ENCODE peak calls at places on chromosomes 12 and 14, in six cellular contexts. One of them, this sample, is unnamed.

GRCh38 chr12:22230280-22230794 is 104.2 kb downstream of the ST8SIA1 start:
- DNase-seq in H9: no peak
- DNase-seq in trophoblast cell: no peak
- DNase-seq in fibroblast of lung: peak; percentile 79
- DNase-seq in SK-N-SH: no peak
- DNase-seq in GM23338: no peak
- DNase-seq in this sample: no peak

GRCh38 chr12:93247313-93248057 is 130.2 kb upstream of the NUDT4 start:
- DNase-seq in H9: no peak
- DNase-seq in trophoblast cell: no peak
- DNase-seq in fibroblast of lung: peak; percentile 49
- DNase-seq in SK-N-SH: no peak
- DNase-seq in GM23338: no peak
- DNase-seq in this sample: no peak

GRCh38 chr14:93085916-93086315 is 29.8 kb downstream of the ITPK1 start:
- DNase-seq in H9: peak; percentile 62
- DNase-seq in trophoblast cell: no peak
- DNase-seq in fibroblast of lung: peak; percentile 42
- DNase-seq in SK-N-SH: no peak
- DNase-seq in GM23338: peak; percentile 64
- DNase-seq in this sample: no peak

GRCh38 chr12:14194572-14194971 is 170.9 kb upstream of the ATF7IP start:
- DNase-seq in H9: no peak
- DNase-seq in trophoblast cell: no peak
- DNase-seq in fibroblast of lung: no peak
- DNase-seq in SK-N-SH: no peak
- DNase-seq in GM23338: peak; percentile 22
- DNase-seq in this sample: no peak

GRCh38 chr12:127628655-127629054 is 638.3 kb upstream of the TMEM132C start:
- DNase-seq in H9: no peak
- DNase-seq in trophoblast cell: no peak
- DNase-seq in fibroblast of lung: peak; percentile 94
- DNase-seq in SK-N-SH: no peak
- DNase-seq in GM23338: no peak
- DNase-seq in this sample: no peak

GRCh38 chr12:57781241-57781640 is 1.3 kb upstream of the TSFM start:
- DNase-seq in H9: no peak
- DNase-seq in trophoblast cell: no peak
- DNase-seq in fibroblast of lung: no peak
- DNase-seq in SK-N-SH: no peak
- DNase-seq in GM23338: no peak
- DNase-seq in this sample: no peak

GRCh38 chr14:102949062-102949800 is 26.8 kb downstream of the AMN start:
- DNase-seq in H9: no peak
- DNase-seq in trophoblast cell: peak; percentile 44
- DNase-seq in fibroblast of lung: peak; percentile 22
- DNase-seq in SK-N-SH: no peak
- DNase-seq in GM23338: no peak
- DNase-seq in this sample: peak; percentile 94

GRCh38 chr14:49868720-49869114 is 16.1 kb upstream of the NEMF start:
- DNase-seq in H9: no peak
- DNase-seq in trophoblast cell: no peak
- DNase-seq in fibroblast of lung: no peak
- DNase-seq in SK-N-SH: no peak
- DNase-seq in GM23338: no peak
- DNase-seq in this sample: peak; percentile 83

GRCh38 chr14:21526672-21527319 is 650 bp upstream of the SALL2 start:
- DNase-seq in H9: peak; percentile 86
- DNase-seq in trophoblast cell: no peak
- DNase-seq in fibroblast of lung: no peak
- DNase-seq in SK-N-SH: no peak
- DNase-seq in GM23338: peak; percentile 97
- DNase-seq in this sample: peak; percentile 65

GRCh38 chr12:123617144-123617543 is 15.2 kb downstream of the DDX55 start:
- DNase-seq in H9: no peak
- DNase-seq in trophoblast cell: no peak
- DNase-seq in fibroblast of lung: no peak
- DNase-seq in SK-N-SH: no peak
- DNase-seq in GM23338: no peak
- DNase-seq in this sample: no peak

GRCh38 chr12:123617580-123617979 is 15.7 kb downstream of the DDX55 start:
- DNase-seq in H9: peak; percentile 35
- DNase-seq in trophoblast cell: no peak
- DNase-seq in fibroblast of lung: no peak
- DNase-seq in SK-N-SH: no peak
- DNase-seq in GM23338: no peak
- DNase-seq in this sample: no peak

GRCh38 chr12:123621101-123621500 is 12.4 kb downstream of the EIF2B1 start:
- DNase-seq in H9: no peak
- DNase-seq in trophoblast cell: no peak
- DNase-seq in fibroblast of lung: no peak
- DNase-seq in SK-N-SH: no peak
- DNase-seq in GM23338: no peak
- DNase-seq in this sample: no peak

DNA sequence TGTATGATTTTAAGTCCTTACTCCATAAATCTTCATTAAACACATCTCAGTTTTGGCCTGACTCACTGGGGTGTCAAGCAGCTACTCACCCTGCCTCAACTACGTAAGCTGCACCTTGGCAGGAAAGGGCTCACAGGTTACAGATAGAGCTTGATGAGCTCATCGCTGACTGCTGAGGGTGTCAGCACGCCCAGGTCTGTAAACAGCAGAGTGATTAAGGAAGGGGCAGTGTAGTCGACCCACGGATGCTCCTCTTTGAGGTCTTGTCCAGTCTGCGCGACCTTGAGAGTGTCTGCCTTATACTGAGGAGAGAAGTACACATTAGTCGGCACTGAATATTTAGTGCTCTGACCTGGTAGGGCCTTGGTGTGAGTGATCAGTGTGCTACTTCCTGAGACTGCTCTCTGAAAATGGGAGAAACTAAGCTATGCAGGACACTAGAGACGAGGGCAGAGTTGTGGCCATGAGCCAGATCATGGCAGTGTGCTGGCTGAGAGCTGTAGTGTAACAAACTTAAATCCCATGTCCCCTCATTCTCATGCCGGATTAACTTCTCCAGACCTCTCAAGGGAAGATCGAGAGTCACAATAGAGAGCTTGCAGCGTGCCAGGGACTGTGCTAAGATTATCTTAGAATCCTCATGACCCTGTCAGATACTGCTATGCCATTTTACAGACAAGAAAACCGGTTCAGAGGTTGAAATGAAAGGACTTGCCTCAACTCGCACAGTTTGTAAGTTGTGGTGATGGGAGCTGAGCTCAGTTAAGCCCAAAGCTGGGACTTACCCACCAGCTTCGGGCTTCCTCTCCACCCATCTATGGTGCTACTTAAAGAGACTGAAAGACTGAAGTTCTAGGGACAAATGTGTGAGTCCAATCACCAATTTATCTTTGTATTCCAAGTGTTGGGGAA is 11.6 kb downstream of the EIF2B1 start:
- DNase-seq in H9: no peak
- DNase-seq in trophoblast cell: no peak
- DNase-seq in fibroblast of lung: no peak
- DNase-seq in SK-N-SH: no peak
- DNase-seq in GM23338: no peak
- DNase-seq in this sample: no peak
- H3K4me2 ChIP-seq in H9: no peak overlapping the region
- H3K4me2 ChIP-seq in trophoblast cell: no peak overlapping the region
- H3K4me2 ChIP-seq in fibroblast of lung: no peak overlapping the region
- H3K4me2 ChIP-seq in SK-N-SH: no peak overlapping the region
- H3K4me2 ChIP-seq in GM23338: no peak overlapping the region
- H3K4me2 ChIP-seq in this sample: no peak overlapping the region

DNA sequence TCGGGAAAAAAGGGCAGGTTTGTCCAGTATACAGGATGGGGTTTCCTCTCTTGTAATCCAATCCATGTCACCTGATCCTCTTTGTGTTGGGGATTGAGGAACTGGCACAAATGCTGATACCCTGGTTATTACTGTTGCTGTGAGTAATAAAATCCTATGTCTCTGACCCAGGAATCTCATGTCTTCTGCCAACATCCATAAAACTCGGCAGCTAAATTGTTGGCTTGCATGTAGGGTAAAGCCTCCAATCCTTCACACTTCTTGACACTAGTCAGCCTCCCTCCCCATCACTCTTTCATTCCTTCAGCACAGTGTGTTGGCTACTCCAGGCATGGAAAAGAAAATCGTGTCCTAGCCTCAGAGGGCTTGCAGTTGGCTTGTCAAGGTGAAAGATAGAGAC is 9.2 kb upstream of the NOS1 start:
- DNase-seq in H9: no peak
- DNase-seq in trophoblast cell: no peak
- DNase-seq in fibroblast of lung: no peak
- DNase-seq in SK-N-SH: no peak
- DNase-seq in GM23338: no peak
- DNase-seq in this sample: no peak
- H3K27me3 ChIP-seq in H9: no peaks in the 10 kb centered on the region
- H3K27me3 ChIP-seq in trophoblast cell: no peaks in the 10 kb centered on the region
- H3K27me3 ChIP-seq in fibroblast of lung: no peaks in the 10 kb centered on the region
- H3K27me3 ChIP-seq in SK-N-SH: no peaks in the 10 kb centered on the region
- H3K27me3 ChIP-seq in GM23338: no peaks in the 10 kb centered on the region
- H3K27me3 ChIP-seq in this sample: no peaks in the 10 kb centered on the region

GRCh38 chr14:61609885-61610284 is 85.4 kb upstream of the HIF1A start:
- DNase-seq in H9: no peak
- DNase-seq in trophoblast cell: peak; percentile 62
- DNase-seq in fibroblast of lung: peak; percentile 54
- DNase-seq in SK-N-SH: no peak
- DNase-seq in GM23338: peak; percentile 58
- DNase-seq in this sample: no peak

GRCh38 chr14:61610900-61611299 is 84.4 kb upstream of the HIF1A start:
- DNase-seq in H9: no peak
- DNase-seq in trophoblast cell: no peak
- DNase-seq in fibroblast of lung: no peak
- DNase-seq in SK-N-SH: no peak
- DNase-seq in GM23338: no peak
- DNase-seq in this sample: no peak

GRCh38 chr14:61607570-61608244 is 87.6 kb upstream of the HIF1A start:
- DNase-seq in H9: peak; percentile 47
- DNase-seq in trophoblast cell: no peak
- DNase-seq in fibroblast of lung: no peak
- DNase-seq in SK-N-SH: peak; percentile 66
- DNase-seq in GM23338: peak; percentile 46
- DNase-seq in this sample: peak; percentile 66

GRCh38 chr14:61608245-61609142 is 86.8 kb upstream of the HIF1A start:
- DNase-seq in H9: no peak
- DNase-seq in trophoblast cell: no peak
- DNase-seq in fibroblast of lung: peak; percentile 86
- DNase-seq in SK-N-SH: peak; percentile 52
- DNase-seq in GM23338: no peak
- DNase-seq in this sample: no peak

GRCh38 chr14:61609143-61609851 is 86.0 kb upstream of the HIF1A start:
- DNase-seq in H9: peak; percentile 76
- DNase-seq in trophoblast cell: peak; percentile 77
- DNase-seq in fibroblast of lung: peak; percentile 82
- DNase-seq in SK-N-SH: peak; percentile 50
- DNase-seq in GM23338: peak; percentile 84
- DNase-seq in this sample: no peak
- H2AFZ ChIP-seq in H9: no peak overlapping the region
- H2AFZ ChIP-seq in trophoblast cell: no peak overlapping the region
- H2AFZ ChIP-seq in fibroblast of lung: no peak overlapping the region
- H2AFZ ChIP-seq in SK-N-SH: peak overlapping the region; percentile 48
- H2AFZ ChIP-seq in GM23338: no peak overlapping the region
- H2AFZ ChIP-seq in this sample: no peak overlapping the region

DNA sequence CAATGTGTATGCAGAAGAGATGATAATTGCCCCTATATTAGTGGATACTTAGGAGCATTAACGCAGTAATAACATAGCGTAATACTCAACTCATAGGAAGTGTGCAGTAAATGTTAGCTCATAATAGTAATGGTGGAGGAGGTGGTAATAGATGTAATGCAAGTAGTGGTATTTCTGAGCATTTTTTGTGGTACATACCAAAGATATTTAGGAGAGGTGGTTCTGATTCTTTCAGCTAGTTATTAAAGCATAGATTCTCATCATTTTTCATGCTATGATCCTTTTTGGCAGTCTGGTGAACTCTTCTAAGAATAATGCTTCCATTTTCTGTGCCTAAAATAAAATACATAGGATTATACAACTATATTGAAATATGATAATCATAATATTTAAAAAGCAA is 233.2 kb downstream of the PTPRO start:
- DNase-seq in H9: no peak
- DNase-seq in trophoblast cell: peak; percentile 16
- DNase-seq in fibroblast of lung: peak; percentile 54
- DNase-seq in SK-N-SH: no peak
- DNase-seq in GM23338: no peak
- DNase-seq in this sample: no peak
- H3K4me2 ChIP-seq in H9: no peak overlapping the region
- H3K4me2 ChIP-seq in trophoblast cell: no peak overlapping the region
- H3K4me2 ChIP-seq in fibroblast of lung: no peak overlapping the region
- H3K4me2 ChIP-seq in SK-N-SH: no peak overlapping the region
- H3K4me2 ChIP-seq in GM23338: no peak overlapping the region
- H3K4me2 ChIP-seq in this sample: no peak overlapping the region

DNA sequence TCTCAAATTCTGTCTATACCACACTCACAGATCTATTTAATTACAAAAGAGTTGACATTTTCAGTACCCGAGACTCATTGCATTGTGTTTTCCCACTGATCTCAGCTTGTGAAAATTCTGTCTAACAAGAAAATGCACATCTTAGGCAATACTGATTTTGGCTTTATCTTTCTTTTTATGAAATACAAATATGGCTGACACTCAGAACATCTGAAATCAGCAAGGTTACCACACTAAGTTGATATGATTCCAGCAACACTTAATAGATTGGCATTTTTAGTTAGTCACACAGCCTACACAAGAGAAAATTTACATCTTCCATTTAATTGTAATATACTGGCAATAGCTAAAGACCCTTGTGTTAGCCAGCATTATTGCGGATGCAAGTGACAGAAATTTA is 40.3 kb downstream of the PEX5 start:
- DNase-seq in H9: no peak
- DNase-seq in trophoblast cell: no peak
- DNase-seq in fibroblast of lung: no peak
- DNase-seq in SK-N-SH: no peak
- DNase-seq in GM23338: no peak
- DNase-seq in this sample: no peak
- H3K27me3 ChIP-seq in H9: no peaks in the 10 kb centered on the region
- H3K27me3 ChIP-seq in trophoblast cell: no peaks in the 10 kb centered on the region
- H3K27me3 ChIP-seq in fibroblast of lung: no peaks in the 10 kb centered on the region
- H3K27me3 ChIP-seq in SK-N-SH: no peaks in the 10 kb centered on the region
- H3K27me3 ChIP-seq in GM23338: no peaks in the 10 kb centered on the region
- H3K27me3 ChIP-seq in this sample: peaks cover 2% of the 10 kb centered on the region

DNA sequence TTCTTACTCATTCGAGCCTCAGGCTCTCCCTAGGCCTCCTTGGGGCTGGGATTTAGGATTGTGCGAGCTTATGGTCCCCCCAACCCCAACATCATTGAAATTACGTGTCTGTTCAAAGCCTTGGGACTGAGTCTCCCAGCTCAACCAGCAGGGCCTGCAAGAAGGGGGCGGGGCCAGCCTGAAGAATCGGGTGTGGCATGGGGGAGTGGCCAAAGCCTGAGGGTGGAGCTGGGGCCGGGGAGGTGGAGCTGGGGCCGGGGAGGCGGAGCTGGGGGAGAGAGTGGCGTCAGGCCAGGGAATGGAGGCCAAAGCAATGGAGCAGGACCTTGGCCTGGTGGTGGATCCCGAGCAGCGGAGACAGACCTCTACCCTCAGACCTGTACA is 24.3 kb upstream of the HSPB8 start:
- DNase-seq in H9: peak; percentile 97
- DNase-seq in trophoblast cell: peak; percentile 76
- DNase-seq in fibroblast of lung: no peak
- DNase-seq in SK-N-SH: peak; percentile 42
- DNase-seq in GM23338: peak; percentile 97
- DNase-seq in this sample: no peak
- H2AFZ ChIP-seq in H9: no peak overlapping the region
- H2AFZ ChIP-seq in trophoblast cell: peak overlapping the region; percentile 91
- H2AFZ ChIP-seq in fibroblast of lung: no peak overlapping the region
- H2AFZ ChIP-seq in SK-N-SH: no peak overlapping the region
- H2AFZ ChIP-seq in GM23338: peak overlapping the region; percentile 96
- H2AFZ ChIP-seq in this sample: no peak overlapping the region

GRCh38 chr12:122096591-122097149 is 18.1 kb downstream of the MLXIP start:
- DNase-seq in H9: no peak
- DNase-seq in trophoblast cell: peak; percentile 99
- DNase-seq in fibroblast of lung: peak; percentile 82
- DNase-seq in SK-N-SH: no peak
- DNase-seq in GM23338: no peak
- DNase-seq in this sample: peak; percentile 27
- H3K4me2 ChIP-seq in H9: no peak overlapping the region
- H3K4me2 ChIP-seq in trophoblast cell: no peak overlapping the region
- H3K4me2 ChIP-seq in fibroblast of lung: peak overlapping the region; percentile 40
- H3K4me2 ChIP-seq in SK-N-SH: no peak overlapping the region
- H3K4me2 ChIP-seq in GM23338: no peak overlapping the region
- H3K4me2 ChIP-seq in this sample: no peak overlapping the region